ENCODE peak calls at places on chromosomes 7 and 10, in nine cellular contexts. N is HFFc6; W is stimulated activated CD8-positive, alpha-beta memory T cell treated with anti-CD3 and anti-CD28 coated beads, Interleukin-15, amount 100 ng/mL, for 1 hour; Q is lower lobe of right lung; I is WTC11; C is hepatic stellate cell; U is central memory CD4-positive, alpha-beta T cell; Z is stimulated activated CD4-positive, alpha-beta T cell treated with anti-CD3 and anti-CD28 coated beads, Interleukin-4, amount 100 ng/mL, for 1 hour; L is CD8-positive, alpha-beta T cell. G is an unnamed sample.

GRCh38 chr10:124212702-124213101 is 119.3 kb upstream of the CHST15 start:
- DNase-seq in L (no peak), N (no peak), Q (no peak), U (no peak), C (no peak), W (no peak), Z (no peak), I (no peak), G (peak; percentile 31)

GRCh38 chr7:158494162-158494586 is 93.4 kb downstream of the PTPRN2 start:
- DNase-seq in Q (no peak), C (no peak), L (no peak), U (no peak), Z (no peak), I (peak; percentile 43), N (no peak), W (no peak), G (no peak)

GRCh38 chr7:71173955-71174354 is 42.0 kb downstream of the GALNT17 start:
- DNase-seq in C (no peak), W (no peak), L (no peak), Z (no peak), I (no peak), U (no peak), Q (no peak), N (no peak), G (peak; percentile 40)

GRCh38 chr7:151860771-151861170 is 16.1 kb downstream of the PRKAG2 start:
- DNase-seq in C (no peak), I (no peak), Z (no peak), Q (no peak), W (no peak), U (no peak), L (no peak), N (no peak), G (peak; percentile 5)

GRCh38 chr7:34260282-34260681 is 354.9 kb downstream of the BMPER start:
- DNase-seq in I (no peak), U (no peak), C (peak; percentile 50), W (no peak), Z (no peak), L (no peak), Q (no peak), N (peak; percentile 96), G (no peak)

GRCh38 chr10:74011016-74011415 is 13.1 kb downstream of the VCL start:
- DNase-seq in L (no peak), N (no peak), W (no peak), U (no peak), Z (no peak), C (no peak), I (no peak), Q (no peak), G (no peak)

GRCh38 chr7:7369134-7369533 is 166.5 kb downstream of the COL28A1 start:
- DNase-seq in U (no peak), Q (no peak), W (no peak), N (no peak), L (no peak), I (no peak), Z (no peak), C (no peak), G (no peak)

GRCh38 chr7:42746226-42746625 is 165.6 kb downstream of the C7orf25 start:
- DNase-seq in U (no peak), N (no peak), W (no peak), Q (no peak), I (no peak), Z (no peak), L (no peak), C (no peak), G (no peak)

GRCh38 chr10:90289037-90289436 is 568.8 kb downstream of the HTR7 start:
- DNase-seq in U (no peak), I (no peak), N (no peak), L (no peak), Q (no peak), Z (no peak), W (no peak), C (no peak), G (no peak)

GRCh38 chr10:21705828-21706176 is 171.8 kb downstream of the MLLT10 start:
- DNase-seq in U (no peak), Z (no peak), W (no peak), L (no peak), I (no peak), C (no peak), N (no peak), Q (no peak), G (no peak)

GRCh38 chr10:77084431-77085144 is 553.0 kb downstream of the KCNMA1 start:
- DNase-seq in W (no peak), Z (no peak), I (no peak), U (no peak), N (no peak), L (no peak), Q (no peak), C (no peak), G (no peak)

GRCh38 chr10:69389827-69390490 is 26.8 kb downstream of the TACR2 start:
- DNase-seq in W (no peak), L (no peak), C (no peak), I (peak; percentile 59), U (no peak), Z (no peak), N (no peak), Q (no peak), G (no peak)

GRCh38 chr7:26958834-26959233 is 94.4 kb upstream of the SKAP2 start:
- DNase-seq in C (no peak), I (no peak), W (no peak), Q (no peak), N (peak; percentile 78), U (no peak), Z (no peak), L (no peak), G (no peak)

GRCh38 chr10:98425511-98426352 is 10.8 kb upstream of the PYROXD2 start:
- DNase-seq in N (peak; percentile 26), I (peak; percentile 83), Q (no peak), W (no peak), L (peak; percentile 17), C (peak; percentile 62), Z (peak; percentile 45), U (peak; percentile 28), G (no peak)